ENCODE peak calls at places on chromosome 5, in five cellular contexts. One of them, this sample, is unnamed.

GRCh38 chr5:125883223-125883622 is 540.0 kb upstream of the GRAMD2B start:
- DNase-seq in PC-3: no peak
- DNase-seq in thoracic aorta: no peak
- DNase-seq in effector memory CD4-positive, alpha-beta T cell: no peak
- DNase-seq in A549: no peak
- DNase-seq in this sample: no peak

GRCh38 chr5:28117273-28118065 is 1079.1 kb upstream of the CDH9 start:
- DNase-seq in PC-3: no peak
- DNase-seq in effector memory CD4-positive, alpha-beta T cell: no peak
- DNase-seq in thoracic aorta: no peak
- DNase-seq in A549: no peak
- DNase-seq in this sample: no peak

GRCh38 chr5:80917596-80917995 is 42.6 kb upstream of the RASGRF2 start:
- DNase-seq in PC-3: no peak
- DNase-seq in effector memory CD4-positive, alpha-beta T cell: no peak
- DNase-seq in A549: no peak
- DNase-seq in thoracic aorta: no peak
- DNase-seq in this sample: no peak

GRCh38 chr5:171975262-171975876 is 31.1 kb downstream of the FBXW11 start:
- DNase-seq in thoracic aorta: no peak
- DNase-seq in PC-3: no peak
- DNase-seq in effector memory CD4-positive, alpha-beta T cell: no peak
- DNase-seq in A549: no peak
- DNase-seq in this sample: no peak

GRCh38 chr5:167763772-167764171 is 527.7 kb upstream of the WWC1 start:
- DNase-seq in thoracic aorta: no peak
- DNase-seq in effector memory CD4-positive, alpha-beta T cell: no peak
- DNase-seq in A549: no peak
- DNase-seq in PC-3: peak
- DNase-seq in this sample: no peak

GRCh38 chr5:95178046-95178651 is 106.7 kb downstream of the MCTP1 start:
- DNase-seq in effector memory CD4-positive, alpha-beta T cell: no peak
- DNase-seq in A549: no peak
- DNase-seq in PC-3: peak
- DNase-seq in thoracic aorta: no peak
- DNase-seq in this sample: no peak

GRCh38 chr5:79236970-79237734 is 1.2 kb downstream of the JMY start:
- DNase-seq in PC-3: peak
- DNase-seq in thoracic aorta: no peak
- DNase-seq in A549: peak
- DNase-seq in effector memory CD4-positive, alpha-beta T cell: peak
- DNase-seq in this sample: peak

GRCh38 chr5:154646841-154647759 is 108.1 kb upstream of the LARP1 start:
- DNase-seq in thoracic aorta: no peak
- DNase-seq in effector memory CD4-positive, alpha-beta T cell: no peak
- DNase-seq in A549: no peak
- DNase-seq in PC-3: peak
- DNase-seq in this sample: no peak

GRCh38 chr5:87246046-87246445 is 21.6 kb upstream of the RASA1 start:
- DNase-seq in effector memory CD4-positive, alpha-beta T cell: no peak
- DNase-seq in thoracic aorta: no peak
- DNase-seq in PC-3: no peak
- DNase-seq in A549: no peak
- DNase-seq in this sample: no peak

GRCh38 chr5:113000466-113000865 is 23.9 kb downstream of the DCP2 start:
- DNase-seq in A549: no peak
- DNase-seq in effector memory CD4-positive, alpha-beta T cell: no peak
- DNase-seq in PC-3: peak
- DNase-seq in thoracic aorta: no peak
- DNase-seq in this sample: no peak

GRCh38 chr5:39270172-39270848 is 50.9 kb upstream of the FYB1 start:
- DNase-seq in effector memory CD4-positive, alpha-beta T cell: no peak
- DNase-seq in PC-3: no peak
- DNase-seq in A549: no peak
- DNase-seq in thoracic aorta: no peak
- DNase-seq in this sample: no peak

GRCh38 chr5:100691545-100691944 is 156.4 kb downstream of the FAM174A start:
- DNase-seq in PC-3: peak
- DNase-seq in thoracic aorta: no peak
- DNase-seq in A549: no peak
- DNase-seq in effector memory CD4-positive, alpha-beta T cell: no peak
- DNase-seq in this sample: no peak

GRCh38 chr5:169299651-169300467 is 1.1 kb downstream of the SLIT3 start:
- DNase-seq in effector memory CD4-positive, alpha-beta T cell: no peak
- DNase-seq in thoracic aorta: no peak
- DNase-seq in PC-3: no peak
- DNase-seq in A549: peak
- DNase-seq in this sample: no peak

GRCh38 chr5:141714542-141715303 is 32.7 kb upstream of the ARAP3 start:
- DNase-seq in PC-3: peak
- DNase-seq in thoracic aorta: no peak
- DNase-seq in effector memory CD4-positive, alpha-beta T cell: no peak
- DNase-seq in A549: no peak
- DNase-seq in this sample: no peak

GRCh38 chr5:39542511-39542910 is 117.7 kb upstream of the DAB2 start:
- DNase-seq in A549: no peak
- DNase-seq in PC-3: no peak
- DNase-seq in effector memory CD4-positive, alpha-beta T cell: no peak
- DNase-seq in thoracic aorta: no peak
- DNase-seq in this sample: no peak

GRCh38 chr5:173397531-173397930 is 69.3 kb upstream of the STC2 start:
- DNase-seq in thoracic aorta: no peak
- DNase-seq in effector memory CD4-positive, alpha-beta T cell: no peak
- DNase-seq in PC-3: no peak
- DNase-seq in A549: no peak
- DNase-seq in this sample: no peak

GRCh38 chr5:174312270-174312617 is 266.7 kb downstream of the NSG2 start:
- DNase-seq in effector memory CD4-positive, alpha-beta T cell: no peak
- DNase-seq in A549: no peak
- DNase-seq in PC-3: no peak
- DNase-seq in thoracic aorta: no peak
- DNase-seq in this sample: no peak

GRCh38 chr5:173538018-173538417 is 78.4 kb downstream of the BOD1 start:
- DNase-seq in PC-3: no peak
- DNase-seq in A549: no peak
- DNase-seq in effector memory CD4-positive, alpha-beta T cell: no peak
- DNase-seq in thoracic aorta: no peak
- DNase-seq in this sample: no peak

GRCh38 chr5:178240772-178241171 is 8.2 kb upstream of the PHYKPL start:
- DNase-seq in effector memory CD4-positive, alpha-beta T cell: no peak
- DNase-seq in thoracic aorta: no peak
- DNase-seq in PC-3: no peak
- DNase-seq in A549: no peak
- DNase-seq in this sample: no peak

GRCh38 chr5:134114886-134115805 is 665 bp downstream of the TCF7 start:
- DNase-seq in A549: peak
- DNase-seq in PC-3: no peak
- DNase-seq in thoracic aorta: no peak
- DNase-seq in effector memory CD4-positive, alpha-beta T cell: peak
- DNase-seq in this sample: no peak

GRCh38 chr5:153782589-153783238 is 256.0 kb downstream of the FAM114A2 start:
- DNase-seq in effector memory CD4-positive, alpha-beta T cell: no peak
- DNase-seq in PC-3: no peak
- DNase-seq in A549: no peak
- DNase-seq in thoracic aorta: no peak
- DNase-seq in this sample: no peak

GRCh38 chr5:127590154-127590722 is 58.6 kb upstream of the CTXN3 start:
- DNase-seq in effector memory CD4-positive, alpha-beta T cell: no peak
- DNase-seq in thoracic aorta: no peak
- DNase-seq in PC-3: no peak
- DNase-seq in A549: no peak
- DNase-seq in this sample: no peak

GRCh38 chr5:171600736-171601265 is 181.4 kb downstream of the FGF18 start:
- DNase-seq in A549: no peak
- DNase-seq in effector memory CD4-positive, alpha-beta T cell: no peak
- DNase-seq in PC-3: no peak
- DNase-seq in thoracic aorta: no peak
- DNase-seq in this sample: peak

GRCh38 chr5:180353226-180353962 is at the start of gene GFPT2:
- DNase-seq in thoracic aorta: peak
- DNase-seq in A549: peak
- DNase-seq in PC-3: peak
- DNase-seq in effector memory CD4-positive, alpha-beta T cell: peak
- DNase-seq in this sample: peak

GRCh38 chr5:65017636-65018035 is 248.9 kb downstream of the CWC27 start:
- DNase-seq in PC-3: no peak
- DNase-seq in thoracic aorta: no peak
- DNase-seq in A549: no peak
- DNase-seq in effector memory CD4-positive, alpha-beta T cell: no peak
- DNase-seq in this sample: no peak

GRCh38 chr5:141760193-141760592 is 78.2 kb upstream of the ARAP3 start:
- DNase-seq in thoracic aorta: no peak
- DNase-seq in effector memory CD4-positive, alpha-beta T cell: no peak
- DNase-seq in PC-3: peak
- DNase-seq in A549: no peak
- DNase-seq in this sample: no peak

GRCh38 chr5:33237471-33237870 is 203.3 kb upstream of the TARS1 start:
- DNase-seq in effector memory CD4-positive, alpha-beta T cell: no peak
- DNase-seq in thoracic aorta: no peak
- DNase-seq in PC-3: no peak
- DNase-seq in A549: no peak
- DNase-seq in this sample: no peak

GRCh38 chr5:135133698-135134515 is 99.9 kb upstream of the PITX1 start:
- DNase-seq in PC-3: no peak
- DNase-seq in A549: no peak
- DNase-seq in thoracic aorta: no peak
- DNase-seq in effector memory CD4-positive, alpha-beta T cell: no peak
- DNase-seq in this sample: no peak

GRCh38 chr5:157528036-157528632 is 47.4 kb downstream of the ADAM19 start:
- DNase-seq in PC-3: no peak
- DNase-seq in effector memory CD4-positive, alpha-beta T cell: no peak
- DNase-seq in A549: no peak
- DNase-seq in thoracic aorta: no peak
- DNase-seq in this sample: peak

GRCh38 chr5:37071901-37072581 is 177.1 kb downstream of the CPLANE1 start:
- DNase-seq in PC-3: peak
- DNase-seq in effector memory CD4-positive, alpha-beta T cell: no peak
- DNase-seq in A549: no peak
- DNase-seq in thoracic aorta: no peak
- DNase-seq in this sample: no peak

GRCh38 chr5:67200809-67201562 is 4.4 kb upstream of the CD180 start:
- DNase-seq in PC-3: no peak
- DNase-seq in A549: no peak
- DNase-seq in thoracic aorta: no peak
- DNase-seq in effector memory CD4-positive, alpha-beta T cell: no peak
- DNase-seq in this sample: no peak

GRCh38 chr5:146751781-146752401 is 126.7 kb downstream of the PPP2R2B start:
- DNase-seq in thoracic aorta: no peak
- DNase-seq in PC-3: no peak
- DNase-seq in A549: no peak
- DNase-seq in effector memory CD4-positive, alpha-beta T cell: peak
- DNase-seq in this sample: no peak

GRCh38 chr5:43608406-43608805 is 5.4 kb downstream of the NNT start:
- DNase-seq in A549: no peak
- DNase-seq in PC-3: no peak
- DNase-seq in thoracic aorta: no peak
- DNase-seq in effector memory CD4-positive, alpha-beta T cell: no peak
- DNase-seq in this sample: no peak
- H3K27ac ChIP-seq in A549: no peak
- H3K27ac ChIP-seq in PC-3: no peak
- H3K27ac ChIP-seq in thoracic aorta: no peak
- H3K27ac ChIP-seq in effector memory CD4-positive, alpha-beta T cell: no peak
- H3K27ac ChIP-seq in this sample: no peak

GRCh38 chr5:89988129-89988528 is 421.4 kb downstream of the CETN3 start:
- DNase-seq in A549: no peak
- DNase-seq in PC-3: no peak
- DNase-seq in effector memory CD4-positive, alpha-beta T cell: no peak
- DNase-seq in thoracic aorta: no peak
- DNase-seq in this sample: no peak
- H3K27ac ChIP-seq in A549: no peak
- H3K27ac ChIP-seq in PC-3: no peak
- H3K27ac ChIP-seq in effector memory CD4-positive, alpha-beta T cell: no peak
- H3K27ac ChIP-seq in thoracic aorta: peak
- H3K27ac ChIP-seq in this sample: no peak

GRCh38 chr5:122262107-122262506 is 49.9 kb upstream of the SNCAIP start:
- DNase-seq in PC-3: peak
- DNase-seq in A549: no peak
- DNase-seq in effector memory CD4-positive, alpha-beta T cell: no peak
- DNase-seq in thoracic aorta: no peak
- DNase-seq in this sample: no peak

GRCh38 chr5:122258840-122259239 is 53.2 kb upstream of the SNCAIP start:
- DNase-seq in thoracic aorta: no peak
- DNase-seq in A549: no peak
- DNase-seq in PC-3: no peak
- DNase-seq in effector memory CD4-positive, alpha-beta T cell: no peak
- DNase-seq in this sample: no peak

GRCh38 chr5:122258241-122258640 is 53.8 kb upstream of the SNCAIP start:
- DNase-seq in A549: no peak
- DNase-seq in effector memory CD4-positive, alpha-beta T cell: no peak
- DNase-seq in PC-3: no peak
- DNase-seq in thoracic aorta: no peak
- DNase-seq in this sample: no peak

GRCh38 chr5:122257000-122257399 is 55.0 kb upstream of the SNCAIP start:
- DNase-seq in PC-3: no peak
- DNase-seq in thoracic aorta: no peak
- DNase-seq in A549: no peak
- DNase-seq in effector memory CD4-positive, alpha-beta T cell: no peak
- DNase-seq in this sample: no peak

DNA sequence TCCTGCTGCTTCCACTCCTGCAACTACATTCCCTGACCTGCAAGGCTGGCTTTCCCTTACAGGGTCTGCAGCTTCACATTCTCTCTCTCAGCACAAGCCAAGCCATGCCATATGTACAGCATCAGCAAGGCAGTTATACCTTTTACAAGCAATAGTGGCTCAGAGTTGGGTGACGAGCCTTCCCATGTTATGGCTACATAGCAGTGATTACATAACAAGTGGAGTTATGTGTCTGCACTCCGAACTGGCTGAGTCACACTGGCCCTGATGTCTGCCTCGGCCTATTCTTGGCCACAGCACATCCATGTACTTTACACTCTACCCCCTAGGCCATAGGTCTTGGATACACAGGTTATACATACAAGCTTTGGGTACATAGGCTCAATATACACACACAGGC is 52.0 kb upstream of the SNCAIP start:
- DNase-seq in A549: no peak
- DNase-seq in PC-3: peak
- DNase-seq in thoracic aorta: no peak
- DNase-seq in effector memory CD4-positive, alpha-beta T cell: no peak
- DNase-seq in this sample: no peak
- H3K27ac ChIP-seq in A549: no peak
- H3K27ac ChIP-seq in PC-3: no peak
- H3K27ac ChIP-seq in thoracic aorta: no peak
- H3K27ac ChIP-seq in effector memory CD4-positive, alpha-beta T cell: no peak
- H3K27ac ChIP-seq in this sample: no peak

DNA sequence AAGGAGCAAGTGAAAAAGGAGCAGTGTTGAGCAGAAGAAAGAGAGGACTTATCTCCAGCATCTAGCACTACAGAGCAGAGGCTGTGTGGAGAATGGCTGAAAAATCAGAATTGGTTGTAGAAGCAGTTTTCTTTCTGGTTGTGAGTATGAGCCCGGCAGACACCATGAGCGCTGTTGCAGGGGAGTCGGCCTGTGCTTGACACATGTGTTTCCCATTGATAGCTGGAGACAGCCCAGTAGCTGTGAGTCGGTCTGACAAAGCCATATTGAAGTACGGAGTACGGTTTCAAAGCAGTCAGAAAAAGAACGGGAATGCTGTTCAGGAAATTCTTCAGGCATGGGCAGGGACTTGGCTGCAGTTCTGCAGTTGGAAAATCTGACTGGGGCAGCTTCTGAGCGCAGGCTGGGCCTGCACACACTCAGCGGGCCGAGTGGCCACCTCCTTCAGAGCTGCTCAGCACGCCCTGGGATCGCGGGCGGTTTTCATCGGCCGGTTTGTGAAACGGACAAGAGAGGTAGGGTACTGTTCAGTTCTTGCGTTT is at the start of gene SGCD:
- DNase-seq in PC-3: no peak
- DNase-seq in thoracic aorta: peak
- DNase-seq in A549: peak
- DNase-seq in effector memory CD4-positive, alpha-beta T cell: no peak
- DNase-seq in this sample: peak
- H3K27ac ChIP-seq in PC-3: no peak
- H3K27ac ChIP-seq in thoracic aorta: peak
- H3K27ac ChIP-seq in A549: peak
- H3K27ac ChIP-seq in effector memory CD4-positive, alpha-beta T cell: no peak
- H3K27ac ChIP-seq in this sample: peak

This sample was measured in tibial artery.